ENCODE peak calls at places on chromosomes 7 and 10, in six cellular contexts. D is psoas muscle, B is A549, N is thoracic aorta, V is hepatocyte, J is adrenal gland. Z is an unnamed sample. For H3K4me1, the result is how much of the 10 kb centered on the place peaks cover.

GRCh38 chr10:70227548-70228320 is 5.5 kb downstream of the PPA1 start:
- DNase-seq in D (no peak), B (peak), N (no peak), V (peak), J (peak), Z (no peak)

GRCh38 chr7:158757404-158757989 is 52.9 kb upstream of the NCAPG2 start:
- DNase-seq in D (no peak), B (no peak), N (no peak), V (no peak), J (no peak), Z (no peak)

GRCh38 chr10:60031664-60032063 is 125.3 kb upstream of the CCDC6 start:
- DNase-seq in D (no peak), B (no peak), N (no peak), V (no peak), J (no peak), Z (no peak)

GRCh38 chr7:65910237-65910636 is 37.4 kb downstream of the VKORC1L1 start:
- DNase-seq in D (no peak), B (no peak), N (no peak), V (no peak), J (no peak), Z (no peak)

GRCh38 chr10:132970641-132971438 is 28.5 kb upstream of the CFAP46 start:
- DNase-seq in D (no peak), B (no peak), N (no peak), V (no peak), J (no peak), Z (no peak)

GRCh38 chr7:32378991-32379390 is 111.2 kb downstream of the LSM5 start:
- DNase-seq in D (no peak), B (no peak), N (no peak), V (no peak), J (no peak), Z (no peak)

GRCh38 chr10:120508393-120508792 is 51.4 kb downstream of the PLPP4 start:
- DNase-seq in D (no peak), B (peak), N (no peak), V (no peak), J (no peak), Z (no peak)

GRCh38 chr10:126208736-126209317 is 179.4 kb downstream of the ADAM12 start:
- DNase-seq in D (no peak), B (no peak), N (no peak), V (no peak), J (no peak), Z (no peak)

GRCh38 chr7:52026140-52026539 is 709.5 kb upstream of the COBL start:
- DNase-seq in D (no peak), B (no peak), N (no peak), V (no peak), J (peak), Z (no peak)

GRCh38 chr10:48478980-48479811 is 125.7 kb downstream of the ARHGAP22 start:
- DNase-seq in D (no peak), B (no peak), N (no peak), V (no peak), J (no peak), Z (no peak)

GRCh38 chr7:158827411-158828342 is 1.6 kb downstream of the ESYT2 start:
- DNase-seq in D (no peak), B (peak), N (no peak), V (peak), J (no peak), Z (no peak)

GRCh38 chr10:119209736-119210355 is 2.5 kb downstream of the GRK5 start:
- DNase-seq in D (no peak), B (no peak), N (no peak), V (no peak), J (no peak), Z (no peak)

GRCh38 chr7:32242436-32242835 is 172.2 kb upstream of the PDE1C start:
- DNase-seq in D (no peak), B (no peak), N (no peak), V (no peak), J (no peak), Z (no peak)

GRCh38 chr7:30905078-30906012 is 6.3 kb upstream of the AQP1 start:
- DNase-seq in D (no peak), B (no peak), N (no peak), V (no peak), J (no peak), Z (no peak)
- H3K4me1 ChIP-seq in D (under half), B (under half), N (under half), V (under half), J (under half), Z (half or more)

GRCh38 chr7:84912993-84913635 is 273.7 kb downstream of the SEMA3D start:
- DNase-seq in D (no peak), B (no peak), N (no peak), V (no peak), J (no peak), Z (no peak)

GRCh38 chr7:84916161-84916560 is 270.7 kb downstream of the SEMA3D start:
- DNase-seq in D (no peak), B (no peak), N (no peak), V (peak), J (no peak), Z (no peak)

GRCh38 chr7:84913731-84914130 is 273.1 kb downstream of the SEMA3D start:
- DNase-seq in D (no peak), B (no peak), N (no peak), V (no peak), J (no peak), Z (no peak)

GRCh38 chr7:84912537-84912936 is 274.3 kb downstream of the SEMA3D start:
- DNase-seq in D (no peak), B (no peak), N (no peak), V (no peak), J (no peak), Z (no peak)

DNA sequence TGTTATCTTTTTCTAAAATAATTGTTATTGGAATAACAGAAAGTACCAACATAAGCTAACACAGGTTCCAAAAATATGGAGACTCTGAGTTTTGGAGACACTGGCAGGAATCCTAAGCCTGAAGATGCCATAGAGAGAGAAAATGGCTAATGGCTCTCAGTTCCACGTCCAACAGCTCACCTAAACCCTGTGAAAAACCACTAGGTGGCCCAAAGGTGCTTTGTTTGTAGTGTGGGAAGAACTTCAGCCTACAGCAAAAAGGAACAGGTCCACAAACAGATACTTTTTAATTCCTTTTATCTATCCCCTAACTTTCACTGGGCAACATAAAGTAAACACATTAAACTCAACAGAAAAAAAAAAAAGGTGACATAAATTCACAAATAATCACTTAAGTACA is 272.3 kb downstream of the SEMA3D start:
- DNase-seq in D (no peak), B (peak), N (no peak), V (no peak), J (no peak), Z (no peak)
- TF ChIP-seq CTCF in D (no peak), B (peak), N (no peak), V (no peak), J (no peak), Z (no peak)

GRCh38 chr10:97584060-97584797 is at the start of gene HOGA1:
- DNase-seq in D (peak), B (peak), N (peak), V (peak), J (peak), Z (peak)
- H3K27ac ChIP-seq in D (peak), B (peak), N (peak), V (peak), J (no peak), Z (peak)

GRCh38 chr10:77493851-77494788 is 143.5 kb downstream of the KCNMA1 start:
- DNase-seq in D (no peak), B (peak), N (no peak), V (peak), J (no peak), Z (no peak)
- H3K4me1 ChIP-seq in D (half or more), B (under half), N (under half), V (under half), J (under half), Z (under half)

GRCh38 chr7:95436407-95436806 is 1.6 kb upstream of the PON2 start:
- DNase-seq in D (no peak), B (peak), N (no peak), V (no peak), J (no peak), Z (no peak)
- TF ChIP-seq CTCF in D (no peak), B (no peak), N (no peak), V (no peak), J (no peak), Z (no peak)

Z was measured in ascending aorta.